ENCODE peak calls at places on chromosomes 3 and 15, in nine cellular contexts. Y, B, P, R, N, U, C, D and J are unnamed samples.
A peak's percentile ranks its signal among the peaks of the same experiment; 100 is the strongest.

GRCh38 chr3:186382217-186382885 is 20.3 kb upstream of the DGKG start:
- DNase-seq in Y (no peak), B (no peak), P (no peak), R (no peak), N (no peak), U (no peak), C (no peak), D (no peak), J (no peak)

GRCh38 chr15:67025719-67026118 is 39.7 kb upstream of the SMAD3 start:
- DNase-seq in Y (peak; percentile 25), B (no peak), P (no peak), R (no peak), N (no peak), U (peak; percentile 49), C (no peak), D (no peak), J (peak; percentile 94)

GRCh38 chr15:39786444-39787056 is 3.9 kb upstream of the FSIP1 start:
- DNase-seq in Y (no peak), B (no peak), P (no peak), R (peak; percentile 40), N (no peak), U (no peak), C (no peak), D (no peak), J (peak; percentile 67)

GRCh38 chr15:89772933-89773583 is 3.1 kb upstream of the MESP2 start:
- DNase-seq in Y (no peak), B (no peak), P (no peak), R (no peak), N (no peak), U (no peak), C (no peak), D (no peak), J (peak; percentile 36)

GRCh38 chr3:187208159-187208558 is 10.9 kb downstream of the RTP1 start:
- DNase-seq in Y (no peak), B (no peak), P (no peak), R (no peak), N (no peak), U (no peak), C (no peak), D (no peak), J (peak; percentile 84)

GRCh38 chr15:33234019-33234418 is 39.5 kb upstream of the FMN1 start:
- DNase-seq in Y (no peak), B (no peak), P (no peak), R (peak; percentile 18), N (no peak), U (no peak), C (no peak), D (no peak), J (peak; percentile 73)

GRCh38 chr15:40550381-40551037 is 14.3 kb downstream of the CCDC32 start:
- DNase-seq in Y (no peak), B (no peak), P (no peak), R (peak; percentile 67), N (no peak), U (no peak), C (no peak), D (no peak), J (no peak)

GRCh38 chr15:75104804-75105557 is 81.6 kb downstream of the PPCDC start:
- DNase-seq in Y (peak; percentile 78), B (no peak), P (no peak), R (peak; percentile 70), N (no peak), U (peak; percentile 52), C (no peak), D (no peak), J (peak; percentile 86)

GRCh38 chr3:134445631-134446030 is 40.2 kb downstream of the ANAPC13 start:
- DNase-seq in Y (no peak), B (no peak), P (no peak), R (no peak), N (no peak), U (peak; percentile 66), C (no peak), D (no peak), J (peak; percentile 89)

GRCh38 chr15:60713096-60714084 is 234.4 kb upstream of the ICE2 start:
- DNase-seq in Y (no peak), B (peak; percentile 66), P (no peak), R (no peak), N (no peak), U (peak; percentile 15), C (no peak), D (no peak), J (peak; percentile 2)

GRCh38 chr3:46838301-46838700 is 24.9 kb downstream of the MYL3 start:
- DNase-seq in Y (no peak), B (no peak), P (no peak), R (no peak), N (no peak), U (no peak), C (no peak), D (no peak), J (no peak)

GRCh38 chr3:108524547-108524946 is 14.2 kb upstream of the MYH15 start:
- DNase-seq in Y (no peak), B (no peak), P (no peak), R (no peak), N (no peak), U (no peak), C (no peak), D (no peak), J (no peak)

GRCh38 chr3:98980915-98981596 is 79.6 kb upstream of the DCBLD2 start:
- DNase-seq in Y (no peak), B (no peak), P (no peak), R (peak; percentile 60), N (no peak), U (no peak), C (no peak), D (no peak), J (no peak)

GRCh38 chr3:57783186-57784088 is 27.3 kb downstream of the SLMAP start:
- DNase-seq in Y (no peak), B (no peak), P (no peak), R (no peak), N (peak; percentile 29), U (no peak), C (no peak), D (no peak), J (no peak)

GRCh38 chr3:4907050-4907449 is 72.2 kb upstream of the BHLHE40 start:
- DNase-seq in Y (no peak), B (no peak), P (no peak), R (no peak), N (no peak), U (no peak), C (no peak), D (no peak), J (no peak)

GRCh38 chr3:98814799-98815450 is 51.8 kb downstream of the ST3GAL6 start:
- DNase-seq in Y (no peak), B (no peak), P (no peak), R (no peak), N (no peak), U (no peak), C (no peak), D (no peak), J (peak; percentile 60)

GRCh38 chr15:98480858-98481257 is 167.5 kb upstream of the IGF1R start:
- DNase-seq in Y (no peak), B (no peak), P (no peak), R (no peak), N (no peak), U (no peak), C (no peak), D (no peak), J (no peak)

GRCh38 chr15:66569461-66570137 is 3.8 kb upstream of the LCTL start:
- DNase-seq in Y (no peak), B (peak; percentile 33), P (no peak), R (no peak), N (no peak), U (no peak), C (no peak), D (no peak), J (no peak)

GRCh38 chr15:26007151-26007550 is 144.0 kb upstream of the ATP10A start:
- DNase-seq in Y (no peak), B (no peak), P (no peak), R (no peak), N (no peak), U (no peak), C (no peak), D (no peak), J (no peak)

GRCh38 chr3:16449369-16449768 is 64.1 kb downstream of the RFTN1 start:
- DNase-seq in Y (no peak), B (no peak), P (no peak), R (no peak), N (no peak), U (no peak), C (no peak), D (no peak), J (no peak)

GRCh38 chr3:23113455-23114171 is 89.5 kb upstream of the UBE2E2 start:
- DNase-seq in Y (peak; percentile 39), B (no peak), P (no peak), R (no peak), N (no peak), U (no peak), C (peak; percentile 64), D (no peak), J (peak; percentile 87)

GRCh38 chr3:157070600-157070999 is 89.3 kb downstream of the CCNL1 start:
- DNase-seq in Y (no peak), B (no peak), P (no peak), R (no peak), N (no peak), U (no peak), C (no peak), D (no peak), J (no peak)

GRCh38 chr15:90539789-90540188 is 10.1 kb downstream of the CRTC3 start:
- DNase-seq in Y (no peak), B (no peak), P (no peak), R (no peak), N (no peak), U (no peak), C (no peak), D (no peak), J (no peak)

GRCh38 chr15:79923515-79924169 is 26.8 kb upstream of the MTHFS start:
- DNase-seq in Y (peak; percentile 60), B (peak; percentile 99), P (peak; percentile 72), R (peak; percentile 99), N (peak; percentile 93), U (peak; percentile 93), C (peak; percentile 96), D (peak; percentile 100), J (peak; percentile 96)
- TF ChIP-seq CTCF in Y (no peak), B (no peak), P (no peak), R (no peak), N (no peak), U (no peak), C (no peak), D (no peak), J (no peak)

GRCh38 chr3:71047616-71048531 is 535.7 kb downstream of the FOXP1 start:
- DNase-seq in Y (no peak), B (no peak), P (no peak), R (no peak), N (no peak), U (no peak), C (no peak), D (no peak), J (no peak)
- TF ChIP-seq CTCF in Y (no peak), B (no peak), P (no peak), R (no peak), N (no peak), U (no peak), C (no peak), D (no peak), J (no peak)

GRCh38 chr3:126475411-126476114 is at the start of gene ZXDC:
- DNase-seq in Y (peak; percentile 56), B (peak; percentile 98), P (peak; percentile 90), R (peak; percentile 100), N (peak; percentile 95), U (peak; percentile 95), C (peak; percentile 97), D (peak; percentile 96), J (peak; percentile 92)
- TF ChIP-seq CTCF in Y (peak; percentile 45), B (peak; percentile 33), P (peak; percentile 30), R (peak; percentile 78), N (peak; percentile 59), U (peak; percentile 39), C (peak; percentile 18), D (peak; percentile 47), J (peak; percentile 17)

GRCh38 chr3:131193671-131194291 is 167.1 kb downstream of the NEK11 start:
- DNase-seq in Y (no peak), B (no peak), P (no peak), R (no peak), N (no peak), U (no peak), C (no peak), D (no peak), J (peak; percentile 5)
- TF ChIP-seq CTCF in Y (no peak), B (no peak), P (no peak), R (no peak), N (no peak), U (no peak), C (no peak), D (no peak), J (no peak)